ENCODE peak calls at places on chromosomes 1 and 21, in ten cellular contexts. C is body of pancreas, P is GM20000, T is heart right ventricle, Z is AG04450, X is cardiac fibroblast, N is heart left ventricle, B is neural crest cell, F is AG10803, Y is BE2C. I is an unnamed sample.

GRCh38 chr1:22528451-22528850 is 34.8 kb upstream of the EPHA8 start:
- DNase-seq in C (no peak), P (no peak), T (no peak), Z (no peak), X (no peak), N (no peak), B (no peak), F (no peak), Y (no peak), I (no peak)

GRCh38 chr21:46421191-46421750 is 37.4 kb upstream of the DIP2A start:
- DNase-seq in C (no peak), P (no peak), T (no peak), Z (no peak), X (no peak), N (no peak), B (no peak), F (no peak), Y (no peak), I (peak; percentile 75)

GRCh38 chr1:25055961-25056360 is 125.9 kb upstream of the RUNX3 start:
- DNase-seq in C (no peak), P (no peak), T (no peak), Z (no peak), X (no peak), N (no peak), B (no peak), F (no peak), Y (no peak), I (peak; percentile 68)

GRCh38 chr1:25991937-25992688 is 5.8 kb downstream of the PAFAH2 start:
- DNase-seq in C (no peak), P (no peak), T (no peak), Z (peak; percentile 24), X (peak; percentile 33), N (no peak), B (no peak), F (peak; percentile 53), Y (no peak), I (no peak)

GRCh38 chr1:51331206-51332100 is 1.1 kb upstream of the TTC39A start:
- DNase-seq in C (peak; percentile 68), P (peak; percentile 79), T (no peak), Z (no peak), X (peak; percentile 57), N (no peak), B (no peak), F (peak; percentile 48), Y (peak; percentile 68), I (peak; percentile 63)

GRCh38 chr1:29383972-29384371 is 147.7 kb downstream of the PTPRU start:
- DNase-seq in C (no peak), P (no peak), T (no peak), Z (peak; percentile 6), X (peak; percentile 22), N (no peak), B (no peak), F (peak; percentile 48), Y (no peak), I (no peak)

GRCh38 chr1:223248787-223249175 is 105.7 kb upstream of the TLR5 start:
- DNase-seq in C (no peak), P (no peak), T (no peak), Z (no peak), X (no peak), N (no peak), B (no peak), F (no peak), Y (no peak), I (no peak)

GRCh38 chr1:212858461-212859265 is 588 bp downstream of the FLVCR1 start:
- DNase-seq in C (peak; percentile 16), P (peak; percentile 56), T (peak; percentile 16), Z (no peak), X (peak; percentile 39), N (peak; percentile 8), B (no peak), F (peak; percentile 23), Y (no peak), I (no peak)

GRCh38 chr1:67831850-67832513 is 1.3 kb downstream of the GNG12 start:
- DNase-seq in C (peak; percentile 60), P (peak; percentile 52), T (peak; percentile 40), Z (no peak), X (peak; percentile 81), N (peak; percentile 42), B (peak; percentile 38), F (peak; percentile 67), Y (peak; percentile 32), I (no peak)

GRCh38 chr1:202880961-202881460 is 7.9 kb downstream of the RABIF start:
- DNase-seq in C (no peak), P (no peak), T (no peak), Z (no peak), X (no peak), N (no peak), B (no peak), F (no peak), Y (no peak), I (no peak)

GRCh38 chr1:233448290-233448689 is 120.8 kb downstream of the MAP3K21 start:
- DNase-seq in C (no peak), P (no peak), T (peak; percentile 35), Z (no peak), X (no peak), N (no peak), B (no peak), F (no peak), Y (peak; percentile 82), I (no peak)

GRCh38 chr1:62381831-62382505 is 54.9 kb upstream of the USP1 start:
- DNase-seq in C (no peak), P (no peak), T (no peak), Z (no peak), X (no peak), N (no peak), B (no peak), F (peak; percentile 29), Y (no peak), I (no peak)

GRCh38 chr1:71695820-71696219 is 586.5 kb downstream of the NEGR1 start:
- DNase-seq in C (no peak), P (no peak), T (no peak), Z (no peak), X (peak; percentile 38), N (no peak), B (no peak), F (peak; percentile 36), Y (no peak), I (no peak)

GRCh38 chr1:31434101-31434871 is 21.3 kb downstream of the SERINC2 start:
- DNase-seq in C (no peak), P (no peak), T (no peak), Z (no peak), X (no peak), N (no peak), B (peak; percentile 41), F (no peak), Y (no peak), I (no peak)

GRCh38 chr1:94542088-94542671 is 621 bp upstream of the F3 start:
- DNase-seq in C (peak; percentile 52), P (peak; percentile 31), T (peak; percentile 45), Z (no peak), X (peak; percentile 71), N (peak; percentile 67), B (no peak), F (peak; percentile 94), Y (peak; percentile 18), I (no peak)

GRCh38 chr21:23639726-23640125 is 1967.6 kb downstream of the MRPL39 start:
- DNase-seq in C (no peak), P (no peak), T (no peak), Z (no peak), X (no peak), N (no peak), B (no peak), F (no peak), Y (no peak), I (no peak)

GRCh38 chr1:247906504-247907047 is 11.2 kb downstream of the OR2W3 start:
- DNase-seq in C (no peak), P (no peak), T (no peak), Z (no peak), X (peak; percentile 85), N (no peak), B (no peak), F (no peak), Y (no peak), I (no peak)

GRCh38 chr1:119139393-119139792 is 1.1 kb downstream of the WARS2 start:
- DNase-seq in C (no peak), P (peak; percentile 32), T (no peak), Z (no peak), X (no peak), N (no peak), B (no peak), F (no peak), Y (no peak), I (no peak)

GRCh38 chr1:48232722-48233121 is 10.2 kb downstream of the SLC5A9 start:
- DNase-seq in C (no peak), P (no peak), T (no peak), Z (no peak), X (no peak), N (no peak), B (no peak), F (no peak), Y (no peak), I (no peak)
- TF ChIP-seq CTCF in C (no peak), P (no peak), T (no peak), Z (no peak), X (no peak), N (no peak), B (no peak), F (no peak), Y (no peak), I (no peak)

DNA sequence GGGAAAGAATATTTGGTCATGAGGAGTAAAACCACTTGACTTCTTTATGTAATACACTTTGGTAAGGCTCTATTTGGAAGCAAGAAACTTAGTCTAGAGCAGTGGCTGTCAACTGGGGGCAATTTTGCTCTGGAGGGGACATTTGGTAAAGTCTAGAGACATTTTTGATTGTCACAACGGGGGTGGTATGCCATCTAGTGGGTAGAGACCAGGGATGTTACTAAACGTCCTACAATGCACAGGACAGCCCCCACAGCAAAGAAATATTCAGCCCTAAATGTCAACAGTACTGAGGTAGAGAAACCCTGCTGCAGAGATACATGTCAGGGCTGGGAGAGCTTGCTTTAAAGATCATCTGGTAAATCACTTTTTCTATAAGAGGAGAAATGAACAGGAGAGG is 13.5 kb downstream of the FUCA1 start:
- DNase-seq in C (no peak), P (no peak), T (no peak), Z (no peak), X (peak; percentile 35), N (no peak), B (no peak), F (no peak), Y (peak; percentile 13), I (no peak)
- TF ChIP-seq CTCF in C (no peak), P (no peak), T (peak; percentile 37), Z (peak; percentile 29), X (peak; percentile 41), N (no peak), B (no peak), F (peak; percentile 48), Y (peak; percentile 40), I (peak; percentile 67)

DNA sequence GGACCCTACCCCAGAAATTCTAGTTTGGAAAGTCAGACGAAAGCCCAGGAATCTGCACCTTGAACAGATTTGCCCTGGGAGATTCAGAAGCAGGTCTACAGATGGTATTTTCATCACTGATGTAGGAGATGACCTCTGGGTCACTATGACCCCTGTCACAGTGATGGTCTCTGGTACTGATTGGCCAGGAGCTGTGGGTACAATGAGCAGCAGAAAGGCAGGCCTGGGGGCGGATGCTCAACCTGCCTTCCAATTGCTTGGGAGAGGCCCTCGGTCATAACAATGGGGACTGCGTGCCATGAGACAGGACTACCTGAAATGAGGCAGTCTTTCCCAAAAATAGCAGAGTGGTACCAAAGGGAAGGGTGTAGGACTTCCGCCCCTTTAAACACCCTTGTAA is 127.0 kb downstream of the FAM78B start:
- DNase-seq in C (no peak), P (no peak), T (no peak), Z (no peak), X (no peak), N (no peak), B (no peak), F (no peak), Y (no peak), I (no peak)
- TF ChIP-seq CTCF in C (no peak), P (no peak), T (no peak), Z (no peak), X (no peak), N (no peak), B (no peak), F (no peak), Y (no peak), I (no peak)

GRCh38 chr1:55483523-55483922 is 268.4 kb upstream of the USP24 start:
- DNase-seq in C (no peak), P (no peak), T (no peak), Z (no peak), X (no peak), N (no peak), B (no peak), F (no peak), Y (no peak), I (no peak)
- TF ChIP-seq CTCF in C (no peak), P (no peak), T (no peak), Z (no peak), X (no peak), N (no peak), B (no peak), F (no peak), Y (no peak), I (no peak)

I was measured in chondrocyte.